ENCODE peak calls at places on chromosomes 4 and X, in four cellular contexts. F, Q, L and W are unnamed samples.

GRCh38 chrX:127011629-127012028 is 192.1 kb downstream of the PRR32 start:
- DNase-seq in F (no peak), Q (no peak), L (no peak), W (no peak)

GRCh38 chr4:155946486-155946885 is 7.2 kb downstream of the CTSO start:
- DNase-seq in F (no peak), Q (no peak), L (no peak), W (no peak)

GRCh38 chrX:107076158-107076557 is 42.5 kb downstream of the RBM41 start:
- DNase-seq in F (no peak), Q (no peak), L (no peak), W (no peak)

GRCh38 chr4:52883183-52883621 is 21.1 kb downstream of the RASL11B start:
- DNase-seq in F (no peak), Q (no peak), L (no peak), W (peak; percentile 43)

GRCh38 chr4:120633810-120634209 is 288.7 kb downstream of the PRDM5 start:
- DNase-seq in F (no peak), Q (no peak), L (no peak), W (no peak)

GRCh38 chr4:173489514-173489913 is 40.5 kb downstream of the HAND2 start:
- DNase-seq in F (no peak), Q (no peak), L (no peak), W (no peak)

GRCh38 chr4:106034205-106034604 is 138.9 kb downstream of the NPNT start:
- DNase-seq in F (no peak), Q (no peak), L (no peak), W (no peak)

GRCh38 chrX:68731254-68731653 is 83.8 kb downstream of the STARD8 start:
- DNase-seq in F (no peak), Q (no peak), L (no peak), W (no peak)

GRCh38 chrX:53048169-53049126 is at the start of gene GPR173:
- DNase-seq in F (no peak), Q (no peak), L (no peak), W (peak; percentile 57)

DNA sequence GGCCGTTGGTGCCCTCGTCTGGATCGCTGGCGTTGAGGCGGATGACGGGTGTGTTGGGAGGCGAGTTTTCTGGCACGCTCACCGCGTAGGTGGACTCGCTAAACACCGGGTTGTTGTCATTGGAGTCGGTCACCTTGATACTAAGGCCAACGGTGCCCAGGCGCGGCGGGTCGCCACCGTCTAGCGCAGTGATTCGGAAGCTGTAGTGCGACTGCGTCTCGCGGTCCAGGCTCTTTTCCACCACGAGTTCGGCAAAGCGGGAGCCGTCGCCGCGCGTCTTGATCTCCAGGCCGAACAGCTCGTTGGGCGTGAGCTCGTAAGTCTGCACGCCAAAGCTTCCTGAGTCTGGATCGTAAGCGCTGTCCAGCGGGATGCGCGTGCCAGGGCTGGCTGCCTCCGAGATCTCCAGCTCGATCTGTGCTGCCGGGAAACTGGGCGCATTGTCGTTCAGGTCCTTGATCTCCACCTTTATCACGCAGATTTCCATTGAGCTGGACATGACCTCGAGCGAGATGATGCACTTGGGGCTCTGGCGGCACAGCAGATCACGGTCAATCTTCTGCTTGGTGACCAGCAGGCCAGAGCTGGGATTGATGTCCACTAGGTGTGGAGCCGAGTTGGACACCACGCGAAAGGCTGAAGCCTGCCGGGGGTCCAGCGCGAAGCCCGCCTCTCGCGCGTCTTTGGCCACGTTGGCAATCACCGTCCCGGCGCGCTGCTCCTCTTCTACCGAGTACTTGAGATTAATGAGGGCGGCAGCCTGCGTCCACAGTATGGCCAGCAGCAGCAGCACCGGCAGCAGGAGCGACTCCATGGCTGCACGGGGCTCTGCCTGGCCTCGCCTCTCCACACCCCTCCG is 2.1 kb downstream of the PCDH19 start:
- DNase-seq in F (no peak), Q (no peak), L (no peak), W (peak; percentile 36)
- H3K4me3 ChIP-seq in F (no peak overlapping the region), Q (no peak overlapping the region), L (no peak overlapping the region), W (peak overlapping the region; percentile 55)

GRCh38 chr4:72971572-72971971 is 97.9 kb downstream of the COX18 start:
- DNase-seq in F (no peak), Q (no peak), L (no peak), W (no peak)
- TF ChIP-seq POLR2AphosphoS5 in F (no peak), Q (no peak), L (no peak), W (no peak)

GRCh38 chr4:27916432-27917184 is 1056.0 kb downstream of the STIM2 start:
- DNase-seq in F (no peak), Q (no peak), L (no peak), W (no peak)
- H3K4me2 ChIP-seq in F (no peak overlapping the region), Q (no peak overlapping the region), L (no peak overlapping the region), W (no peak overlapping the region)

DNA sequence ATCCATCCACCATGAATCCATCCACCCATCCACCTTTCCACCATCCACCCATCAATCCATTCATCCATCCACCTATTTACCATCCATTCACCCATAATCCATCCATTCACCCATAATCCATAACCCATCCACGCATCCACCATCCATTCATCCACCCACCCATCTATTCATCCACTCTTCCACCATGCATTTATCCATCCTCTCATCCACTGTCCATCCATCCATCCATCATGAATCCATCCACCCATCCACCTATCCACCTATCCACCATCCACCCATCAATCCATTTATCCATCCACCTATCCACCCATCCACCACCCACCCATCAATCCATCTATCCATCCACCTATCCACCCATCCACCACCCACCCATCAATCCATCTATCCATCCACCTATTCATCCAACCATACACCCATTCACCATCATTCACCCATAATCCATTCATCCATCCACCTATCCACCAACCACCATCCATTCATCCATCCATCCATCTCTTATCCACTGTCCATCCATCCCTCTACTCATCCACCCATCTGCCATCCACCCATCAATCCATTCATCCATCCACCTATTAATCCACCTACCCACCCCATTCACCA is 179.7 kb upstream of the PSAPL1 start:
- DNase-seq in F (no peak), Q (no peak), L (no peak), W (no peak)
- H3K4me3 ChIP-seq in F (no peak overlapping the region), Q (no peak overlapping the region), L (no peak overlapping the region), W (no peak overlapping the region)